ENCODE peak calls at places on chromosomes 5 and 9, in ten cellular contexts. A is cerebellar nuclear complex; P is EL; L is stimulated activated CD4-positive, alpha-beta T cell treated with anti-CD3 and anti-CD28 coated beads, TNF-alpha, amount 100 ng/mL, for 4 hours; T is NB4; M is NCI-H2227 treated with DMSO at 0.1 percent for 48 hours; K is COR-L47; X is ecto neural progenitor cell; O is NCI-H2081; J is GM23248. W is an unnamed sample.

GRCh38 chr9:72006481-72006880 is 53.9 kb downstream of the C9orf57 start:
- DNase-seq in A (no peak), P (peak), O (no peak), K (no peak), L (no peak), M (no peak), T (no peak), J (peak), X (no peak), W (no peak)

GRCh38 chr9:133003071-133003461 is 24.6 kb downstream of the GFI1B start:
- DNase-seq in P (no peak), T (peak), O (no peak), M (no peak), X (peak), K (no peak), A (no peak), L (no peak), J (no peak), W (no peak)

GRCh38 chr5:56426658-56427057 is 193.5 kb upstream of the ANKRD55 start:
- DNase-seq in A (no peak), M (no peak), L (no peak), O (no peak), T (no peak), P (no peak), K (no peak), X (no peak), J (no peak), W (no peak)

GRCh38 chr9:137307255-137308101 is 5.4 kb upstream of the NRARP start:
- DNase-seq in A (no peak), P (no peak), O (no peak), L (no peak), X (peak), T (peak), M (no peak), J (no peak), K (no peak), W (no peak)

GRCh38 chr5:15807861-15808260 is 307.9 kb downstream of the FBXL7 start:
- DNase-seq in T (no peak), P (peak), M (no peak), O (no peak), A (peak), X (no peak), K (no peak), L (no peak), J (peak), W (no peak)

GRCh38 chr5:32387176-32387575 is 57.4 kb downstream of the ZFR start:
- DNase-seq in M (no peak), J (peak), P (no peak), T (no peak), X (no peak), O (no peak), A (no peak), K (no peak), L (no peak), W (no peak)

GRCh38 chr9:15491950-15492349 is 18.8 kb downstream of the PSIP1 start:
- DNase-seq in K (no peak), M (no peak), J (no peak), O (no peak), T (no peak), A (no peak), P (no peak), L (no peak), X (no peak), W (no peak)

GRCh38 chr9:135247174-135247930 is 159.9 kb downstream of the OLFM1 start:
- DNase-seq in X (no peak), P (no peak), M (no peak), J (no peak), A (no peak), O (no peak), L (no peak), T (no peak), K (no peak), W (no peak)

GRCh38 chr5:15983392-15983791 is 196.2 kb downstream of the MARCHF11 start:
- DNase-seq in T (no peak), J (no peak), O (no peak), L (no peak), A (no peak), X (no peak), M (no peak), K (no peak), P (no peak), W (no peak)

GRCh38 chr5:58871648-58872242 is 288.9 kb downstream of the RAB3C start:
- DNase-seq in L (no peak), J (peak), O (no peak), X (no peak), K (no peak), T (peak), A (no peak), P (peak), M (no peak), W (no peak)

GRCh38 chr9:70556736-70557135 is 142.3 kb upstream of the KLF9 start:
- DNase-seq in A (no peak), M (no peak), J (no peak), L (no peak), O (no peak), P (no peak), X (no peak), T (no peak), K (no peak), W (no peak)

GRCh38 chr5:122366501-122366900 is 54.5 kb downstream of the SNCAIP start:
- DNase-seq in M (no peak), K (no peak), P (no peak), A (no peak), J (no peak), X (no peak), L (no peak), T (no peak), O (no peak), W (no peak)

GRCh38 chr5:111932207-111932606 is 175.2 kb upstream of the NREP start:
- DNase-seq in M (no peak), P (no peak), K (no peak), J (peak), L (no peak), T (no peak), X (no peak), A (no peak), O (no peak), W (no peak)

GRCh38 chr5:111999286-111999685 is 242.3 kb upstream of the NREP start:
- DNase-seq in X (no peak), A (no peak), P (peak), T (no peak), O (no peak), L (no peak), J (peak), M (no peak), K (no peak), W (no peak)

GRCh38 chr5:170486366-170486765 is 17.5 kb upstream of the KCNIP1 start:
- DNase-seq in J (peak), T (no peak), M (no peak), O (no peak), X (no peak), K (no peak), A (no peak), L (no peak), P (no peak), W (no peak)

GRCh38 chr9:35313911-35314310 is 152.1 kb downstream of the UNC13B start:
- DNase-seq in O (no peak), A (no peak), J (peak), X (no peak), P (peak), M (no peak), T (no peak), L (no peak), K (no peak), W (no peak)

GRCh38 chr5:142235050-142235797 is 89.6 kb downstream of the SPRY4 start:
- DNase-seq in M (no peak), X (peak), L (no peak), K (no peak), A (no peak), J (peak), T (no peak), O (no peak), P (no peak), W (peak)

GRCh38 chr9:127099664-127100063 is 22.8 kb downstream of the ANGPTL2 start:
- DNase-seq in L (no peak), P (no peak), K (no peak), A (no peak), J (no peak), M (no peak), X (no peak), O (no peak), T (no peak), W (no peak)

GRCh38 chr9:72477862-72478564 is 43.4 kb upstream of the TMC1 start:
- DNase-seq in A (no peak), M (no peak), J (peak), K (no peak), L (no peak), O (no peak), T (peak), P (peak), X (no peak), W (no peak)

GRCh38 chr9:32348289-32348688 is 36.2 kb upstream of the ACO1 start:
- DNase-seq in J (no peak), T (no peak), A (no peak), K (no peak), M (no peak), P (no peak), L (no peak), O (no peak), X (no peak), W (no peak)

GRCh38 chr9:14633906-14634565 is 59.2 kb downstream of the ZDHHC21 start:
- DNase-seq in K (no peak), L (no peak), A (no peak), J (no peak), M (no peak), P (no peak), O (no peak), X (no peak), T (no peak), W (no peak)

GRCh38 chr5:131634666-131634995 is 398 bp downstream of the RAPGEF6 start:
- DNase-seq in A (no peak), L (no peak), M (no peak), J (peak), T (peak), K (peak), X (peak), P (peak), O (peak), W (peak)